ENCODE peak calls at places on chromosome 14, in eight cellular contexts. G, R, X, V, K, Z, F and W are unnamed samples.

GRCh38 chr14:51609987-51610283 is 41.8 kb upstream of the FRMD6 start:
- DNase-seq in G (no peak), R (peak), X (no peak), V (peak), K (no peak), Z (no peak), F (peak), W (no peak)

GRCh38 chr14:64444984-64445845 is 20.1 kb upstream of the AKAP5 start:
- DNase-seq in G (no peak), R (peak), X (no peak), V (peak), K (peak), Z (peak), F (peak), W (peak)

GRCh38 chr14:90368946-90369721 is 27.7 kb upstream of the CALM1 start:
- DNase-seq in G (no peak), R (peak), X (peak), V (no peak), K (no peak), Z (no peak), F (no peak), W (no peak)

GRCh38 chr14:91232052-91232451 is 12.5 kb downstream of the GPR68 start:
- DNase-seq in G (no peak), R (no peak), X (no peak), V (no peak), K (no peak), Z (no peak), F (no peak), W (no peak)

GRCh38 chr14:53683229-53683628 is 273.4 kb downstream of the BMP4 start:
- DNase-seq in G (no peak), R (no peak), X (no peak), V (no peak), K (no peak), Z (no peak), F (no peak), W (no peak)

GRCh38 chr14:50347521-50347920 is 35.4 kb downstream of the DMAC2L start:
- DNase-seq in G (no peak), R (peak), X (no peak), V (peak), K (no peak), Z (no peak), F (no peak), W (no peak)

GRCh38 chr14:29925106-29925722 is 2.4 kb downstream of the PRKD1 start:
- DNase-seq in G (no peak), R (peak), X (no peak), V (no peak), K (peak), Z (no peak), F (no peak), W (no peak)

GRCh38 chr14:68248481-68249255 is 429.1 kb downstream of the RAD51B start:
- DNase-seq in G (no peak), R (peak), X (peak), V (no peak), K (no peak), Z (peak), F (peak), W (peak)

GRCh38 chr14:54285030-54285429 is 111.8 kb upstream of the CDKN3 start:
- DNase-seq in G (no peak), R (no peak), X (no peak), V (no peak), K (no peak), Z (no peak), F (no peak), W (no peak)

GRCh38 chr14:77488558-77488957 is 10.1 kb downstream of the ISM2 start:
- DNase-seq in G (no peak), R (no peak), X (no peak), V (no peak), K (no peak), Z (no peak), F (no peak), W (no peak)

GRCh38 chr14:32217301-32217700 is 14.2 kb upstream of the RNU6-8 start:
- DNase-seq in G (no peak), R (no peak), X (no peak), V (no peak), K (no peak), Z (no peak), F (no peak), W (no peak)

GRCh38 chr14:38197761-38198345 is 9.9 kb upstream of the SSTR1 start:
- DNase-seq in G (no peak), R (peak), X (no peak), V (no peak), K (no peak), Z (no peak), F (no peak), W (no peak)

GRCh38 chr14:67934087-67934486 is 114.5 kb downstream of the RAD51B start:
- DNase-seq in G (no peak), R (peak), X (peak), V (peak), K (peak), Z (peak), F (peak), W (peak)

GRCh38 chr14:91342243-91342760 is 75.3 kb downstream of the CCDC88C start:
- DNase-seq in G (no peak), R (no peak), X (no peak), V (no peak), K (no peak), Z (no peak), F (no peak), W (no peak)

GRCh38 chr14:53412819-53413664 is 259.9 kb upstream of the DDHD1 start:
- DNase-seq in G (no peak), R (no peak), X (no peak), V (no peak), K (no peak), Z (no peak), F (peak), W (peak)

GRCh38 chr14:101116486-101117130 is 213.1 kb upstream of the RTL1 start:
- DNase-seq in G (peak), R (no peak), X (no peak), V (no peak), K (no peak), Z (no peak), F (no peak), W (no peak)

GRCh38 chr14:92600318-92601053 is 86.9 kb downstream of the RIN3 start:
- DNase-seq in G (no peak), R (peak), X (no peak), V (peak), K (no peak), Z (no peak), F (peak), W (no peak)

GRCh38 chr14:103597623-103598372 is 31.2 kb upstream of the KLC1 start:
- DNase-seq in G (no peak), R (peak), X (no peak), V (peak), K (peak), Z (no peak), F (peak), W (no peak)

GRCh38 chr14:104188727-104189400 is 50.5 kb downstream of the KIF26A start:
- DNase-seq in G (no peak), R (no peak), X (no peak), V (no peak), K (no peak), Z (no peak), F (no peak), W (no peak)

GRCh38 chr14:60220917-60221316 is 28.1 kb upstream of the PPM1A start:
- DNase-seq in G (no peak), R (no peak), X (no peak), V (no peak), K (no peak), Z (no peak), F (no peak), W (no peak)

GRCh38 chr14:96858643-96859042 is 61.5 kb downstream of the VRK1 start:
- DNase-seq in G (no peak), R (no peak), X (no peak), V (no peak), K (no peak), Z (no peak), F (no peak), W (no peak)

GRCh38 chr14:68815288-68816182 is 22.7 kb upstream of the ZFP36L1 start:
- DNase-seq in G (no peak), R (no peak), X (no peak), V (no peak), K (no peak), Z (peak), F (no peak), W (peak)

GRCh38 chr14:54002653-54003052 is 46.0 kb upstream of the BMP4 start:
- DNase-seq in G (no peak), R (peak), X (no peak), V (peak), K (peak), Z (no peak), F (no peak), W (no peak)

GRCh38 chr14:38724621-38725020 is 378.4 kb downstream of the SEC23A start:
- DNase-seq in G (no peak), R (no peak), X (no peak), V (no peak), K (no peak), Z (no peak), F (no peak), W (no peak)

GRCh38 chr14:74616507-74616906 is 4.5 kb upstream of the LTBP2 start:
- DNase-seq in G (no peak), R (peak), X (no peak), V (no peak), K (no peak), Z (no peak), F (peak), W (no peak)

GRCh38 chr14:60796434-60796833 is 61.9 kb downstream of the MNAT1 start:
- DNase-seq in G (no peak), R (no peak), X (no peak), V (no peak), K (no peak), Z (no peak), F (no peak), W (no peak)

GRCh38 chr14:99506269-99506668 is 25.1 kb downstream of the CCNK start:
- DNase-seq in G (no peak), R (no peak), X (no peak), V (no peak), K (no peak), Z (no peak), F (no peak), W (peak)

GRCh38 chr14:60722163-60722835 is 1.9 kb downstream of the SIX4 start:
- DNase-seq in G (no peak), R (peak), X (no peak), V (no peak), K (no peak), Z (peak), F (peak), W (peak)

GRCh38 chr14:72466325-72466724 is 427.6 kb downstream of the DPF3 start:
- DNase-seq in G (no peak), R (no peak), X (no peak), V (no peak), K (no peak), Z (no peak), F (no peak), W (no peak)

GRCh38 chr14:42047421-42048045 is 440.9 kb downstream of the LRFN5 start:
- DNase-seq in G (no peak), R (peak), X (no peak), V (no peak), K (no peak), Z (no peak), F (peak), W (no peak)

GRCh38 chr14:24297190-24297964 is 2.2 kb downstream of the DHRS1 start:
- DNase-seq in G (no peak), R (peak), X (no peak), V (no peak), K (no peak), Z (no peak), F (no peak), W (no peak)

GRCh38 chr14:76867536-76868452 is 41.6 kb downstream of the LRRC74A start:
- DNase-seq in G (peak), R (no peak), X (no peak), V (no peak), K (no peak), Z (no peak), F (no peak), W (peak)

GRCh38 chr14:105999361-106000028 is 473.1 kb downstream of the TMEM121 start:
- DNase-seq in G (no peak), R (no peak), X (no peak), V (no peak), K (no peak), Z (peak), F (no peak), W (peak)

GRCh38 chr14:35261774-35262173 is 30.4 kb upstream of the PSMA6 start:
- DNase-seq in G (no peak), R (peak), X (peak), V (no peak), K (no peak), Z (no peak), F (no peak), W (no peak)

GRCh38 chr14:90664911-90665695 is 151.1 kb downstream of the TTC7B start:
- DNase-seq in G (no peak), R (peak), X (no peak), V (no peak), K (no peak), Z (no peak), F (no peak), W (no peak)

GRCh38 chr14:105419305-105420091 is at the start of gene MTA1:
- DNase-seq in G (no peak), R (peak), X (no peak), V (no peak), K (no peak), Z (peak), F (no peak), W (peak)